ENCODE peak calls at places on chromosomes 11 and 22, in five cellular contexts. S is posterior cingulate gyrus, Z is fibroblast of villous mesenchyme, G is transverse colon, I is iPS-NIHi11. A is an unnamed sample.

GRCh38 chr11:69636870-69637600 is 3.9 kb upstream of the CCND1 start:
- DNase-seq in Z (no peak), I (no peak), S (no peak), G (no peak), A (no peak)

GRCh38 chr11:128334311-128335044 is 252.9 kb downstream of the ETS1 start:
- DNase-seq in G (no peak), S (no peak), I (no peak), Z (no peak), A (no peak)

GRCh38 chr22:40243891-40244290 is 66.2 kb downstream of the TNRC6B start:
- DNase-seq in I (no peak), Z (no peak), G (no peak), S (no peak), A (no peak)

GRCh38 chr11:31045335-31045734 is 324.2 kb downstream of the DCDC1 start:
- DNase-seq in I (peak; percentile 17), G (no peak), S (no peak), Z (no peak), A (no peak)

GRCh38 chr11:28657378-28658030 is 549.3 kb downstream of the METTL15 start:
- DNase-seq in S (no peak), Z (peak; percentile 40), I (no peak), G (no peak), A (no peak)

GRCh38 chr11:84322211-84322610 is 1036.0 kb upstream of the CCDC90B start:
- DNase-seq in I (no peak), Z (no peak), G (no peak), S (no peak), A (no peak)

GRCh38 chr11:118671254-118671653 is 8.2 kb downstream of the TREH start:
- DNase-seq in I (no peak), Z (no peak), G (no peak), S (no peak), A (no peak)

GRCh38 chr22:31932863-31933262 is 11.5 kb upstream of the YWHAH start:
- DNase-seq in I (no peak), S (peak; percentile 19), G (no peak), Z (no peak), A (no peak)

GRCh38 chr11:75261474-75261847 is 20.9 kb downstream of the TPBGL start:
- DNase-seq in S (peak; percentile 52), I (no peak), Z (no peak), G (peak; percentile 8), A (no peak)

GRCh38 chr11:69373251-69373635 is 79.3 kb downstream of the MYEOV start:
- DNase-seq in G (no peak), S (no peak), Z (no peak), I (no peak), A (no peak)

GRCh38 chr22:32854351-32854804 is 52.9 kb downstream of the TIMP3 start:
- DNase-seq in G (no peak), Z (peak; percentile 28), I (no peak), S (peak; percentile 29), A (no peak)

GRCh38 chr11:7573193-7573557 is 59.4 kb downstream of the PPFIBP2 start:
- DNase-seq in S (no peak), G (no peak), I (no peak), Z (no peak), A (no peak)

GRCh38 chr11:76574879-76575278 is 95.7 kb downstream of the LRRC32 start:
- DNase-seq in I (no peak), S (no peak), Z (no peak), G (no peak), A (no peak)

GRCh38 chr22:31906569-31906968 is 37.8 kb upstream of the YWHAH start:
- DNase-seq in Z (no peak), G (no peak), S (peak; percentile 89), I (no peak), A (no peak)

GRCh38 chr11:122711831-122712378 is 56.4 kb downstream of the UBASH3B start:
- DNase-seq in I (no peak), Z (peak; percentile 78), G (no peak), S (no peak), A (no peak)

GRCh38 chr11:21604564-21604963 is 588.3 kb upstream of the ANO5 start:
- DNase-seq in Z (no peak), I (no peak), G (no peak), S (no peak), A (no peak)

GRCh38 chr22:33274214-33274828 is 216.1 kb upstream of the SYN3 start:
- DNase-seq in I (peak; percentile 72), G (peak; percentile 24), S (no peak), Z (no peak), A (no peak)

GRCh38 chr11:68838572-68838964 is 3.1 kb downstream of the CPT1A start:
- DNase-seq in Z (no peak), G (no peak), I (no peak), S (no peak), A (no peak)